ENCODE peak calls at places on chromosomes 13 and 19, in eight cellular contexts. G is IMR-90, F is GM12878, R is body of pancreas, H is gastrocnemius medialis, M is lower leg skin, E is ovary, K is A549. Q is an unnamed sample.

GRCh38 chr13:41145136-41145908 is 12.7 kb upstream of the KBTBD6 start:
- DNase-seq in G (peak; percentile 74), F (no peak), R (no peak), H (no peak), M (no peak), E (no peak), K (no peak), Q (no peak)

GRCh38 chr13:20431080-20431479 is 94.6 kb downstream of the CRYL1 start:
- DNase-seq in G (no peak), F (no peak), R (no peak), H (no peak), M (no peak), E (no peak), K (no peak), Q (peak; percentile 50)

GRCh38 chr19:48501961-48502719 is 9.5 kb downstream of the LMTK3 start:
- DNase-seq in G (no peak), F (peak; percentile 59), R (peak; percentile 99), H (no peak), M (no peak), E (peak; percentile 44), K (peak; percentile 88), Q (peak; percentile 21)

GRCh38 chr13:92804346-92804745 is 422.3 kb upstream of the GPC6 start:
- DNase-seq in G (peak; percentile 64), F (no peak), R (no peak), H (no peak), M (no peak), E (no peak), K (no peak), Q (no peak)

GRCh38 chr13:111402441-111402840 is 82.0 kb downstream of the TEX29 start:
- DNase-seq in G (no peak), F (no peak), R (no peak), H (no peak), M (no peak), E (no peak), K (no peak), Q (no peak)

GRCh38 chr19:16143399-16144215 is at the start of gene HSH2D:
- DNase-seq in G (no peak), F (peak; percentile 90), R (peak; percentile 96), H (no peak), M (peak; percentile 89), E (no peak), K (no peak), Q (no peak)

GRCh38 chr19:48683349-48683748 is 10.5 kb upstream of the NTN5 start:
- DNase-seq in G (peak; percentile 19), F (no peak), R (peak; percentile 25), H (peak; percentile 20), M (no peak), E (no peak), K (no peak), Q (peak; percentile 57)

GRCh38 chr19:4583961-4584669 is 24.6 kb upstream of the SEMA6B start:
- DNase-seq in G (no peak), F (no peak), R (no peak), H (no peak), M (no peak), E (no peak), K (no peak), Q (no peak)

GRCh38 chr19:31118292-31118925 is 230.8 kb downstream of the TSHZ3 start:
- DNase-seq in G (no peak), F (no peak), R (peak; percentile 14), H (peak; percentile 4), M (peak; percentile 81), E (no peak), K (no peak), Q (no peak)

GRCh38 chr19:4581381-4582111 is 22.1 kb upstream of the SEMA6B start:
- DNase-seq in G (no peak), F (no peak), R (no peak), H (no peak), M (no peak), E (no peak), K (no peak), Q (no peak)

GRCh38 chr13:48644951-48645350 is 8.8 kb upstream of the CYSLTR2 start:
- DNase-seq in G (no peak), F (no peak), R (no peak), H (no peak), M (no peak), E (no peak), K (no peak), Q (no peak)

GRCh38 chr19:35555301-35556005 is 8.0 kb downstream of the ATP4A start:
- DNase-seq in G (peak; percentile 35), F (no peak), R (no peak), H (no peak), M (no peak), E (no peak), K (peak; percentile 95), Q (no peak)

GRCh38 chr13:30156826-30157615 is 150.3 kb downstream of the KATNAL1 start:
- DNase-seq in G (no peak), F (no peak), R (no peak), H (no peak), M (no peak), E (no peak), K (no peak), Q (no peak)

GRCh38 chr13:111398196-111398595 is 77.8 kb downstream of the TEX29 start:
- DNase-seq in G (no peak), F (no peak), R (no peak), H (no peak), M (peak; percentile 61), E (no peak), K (no peak), Q (no peak)

GRCh38 chr19:10686661-10687517 is 14.3 kb upstream of the QTRT1 start:
- DNase-seq in G (peak; percentile 28), F (no peak), R (no peak), H (no peak), M (no peak), E (no peak), K (no peak), Q (no peak)

GRCh38 chr13:28477709-28477973 is 17.3 kb downstream of the FLT1 start:
- DNase-seq in G (no peak), F (no peak), R (no peak), H (no peak), M (no peak), E (no peak), K (no peak), Q (no peak)

GRCh38 chr13:86559915-86560314 is 760.7 kb upstream of the SLITRK6 start:
- DNase-seq in G (no peak), F (no peak), R (no peak), H (no peak), M (no peak), E (no peak), K (no peak), Q (no peak)

GRCh38 chr19:31113250-31113685 is 236.0 kb downstream of the TSHZ3 start:
- DNase-seq in G (peak; percentile 39), F (no peak), R (no peak), H (no peak), M (peak; percentile 10), E (no peak), K (no peak), Q (no peak)

GRCh38 chr19:9362905-9363304 is at the start of gene ZNF177:
- DNase-seq in G (no peak), F (no peak), R (no peak), H (no peak), M (no peak), E (no peak), K (no peak), Q (no peak)

GRCh38 chr19:53467503-53468262 is at the start of gene ZNF813:
- DNase-seq in G (peak; percentile 76), F (peak; percentile 64), R (peak; percentile 96), H (peak; percentile 83), M (peak; percentile 99), E (peak; percentile 97), K (peak; percentile 31), Q (peak; percentile 97)
- TF ChIP-seq POLR2A in G (peak; percentile 34), F (peak; percentile 80), R (peak; percentile 51), H (no peak), M (no peak), E (peak; percentile 39), K (peak; percentile 10), Q (peak; percentile 44)

GRCh38 chr19:7101498-7102253 is 32.2 kb downstream of the ZNF557 start:
- DNase-seq in G (no peak), F (no peak), R (no peak), H (no peak), M (no peak), E (no peak), K (no peak), Q (no peak)

GRCh38 chr19:7099597-7099921 is 30.1 kb downstream of the ZNF557 start:
- DNase-seq in G (no peak), F (no peak), R (no peak), H (no peak), M (no peak), E (no peak), K (no peak), Q (no peak)

GRCh38 chr19:7104783-7105447 is 35.4 kb downstream of the ZNF557 start:
- DNase-seq in G (no peak), F (peak; percentile 40), R (peak; percentile 64), H (no peak), M (no peak), E (no peak), K (no peak), Q (no peak)

GRCh38 chr19:7098096-7098495 is 28.6 kb downstream of the ZNF557 start:
- DNase-seq in G (no peak), F (no peak), R (no peak), H (no peak), M (peak; percentile 59), E (no peak), K (no peak), Q (no peak)

GRCh38 chr19:7098701-7099596 is 29.4 kb downstream of the ZNF557 start:
- DNase-seq in G (peak; percentile 87), F (peak; percentile 84), R (peak; percentile 94), H (peak; percentile 84), M (peak; percentile 98), E (peak; percentile 96), K (peak; percentile 70), Q (peak; percentile 91)
- TF ChIP-seq POLR2A in G (peak; percentile 53), F (peak; percentile 90), R (peak; percentile 69), H (no peak), M (no peak), E (peak; percentile 37), K (peak; percentile 51), Q (no peak)

GRCh38 chr13:96082640-96083039 is 7.3 kb upstream of the HS6ST3 start:
- DNase-seq in G (no peak), F (no peak), R (no peak), H (no peak), M (no peak), E (no peak), K (no peak), Q (no peak)

GRCh38 chr13:96089749-96090239 is at the start of gene HS6ST3:
- DNase-seq in G (no peak), F (no peak), R (peak; percentile 85), H (no peak), M (peak; percentile 84), E (peak; percentile 12), K (peak; percentile 31), Q (peak; percentile 18)

GRCh38 chr13:96090240-96091101 is 564 bp downstream of the HS6ST3 start:
- DNase-seq in G (no peak), F (no peak), R (peak; percentile 9), H (no peak), M (peak; percentile 83), E (peak; percentile 18), K (no peak), Q (no peak)

GRCh38 chr13:96089139-96089538 is 768 bp upstream of the HS6ST3 start:
- DNase-seq in G (no peak), F (no peak), R (no peak), H (no peak), M (no peak), E (no peak), K (no peak), Q (no peak)

GRCh38 chr13:96086736-96087135 is 3.2 kb upstream of the HS6ST3 start:
- DNase-seq in G (no peak), F (no peak), R (no peak), H (no peak), M (no peak), E (no peak), K (no peak), Q (no peak)
- TF ChIP-seq POLR2A in G (no peak), F (no peak), R (no peak), H (no peak), M (no peak), E (no peak), K (no peak), Q (no peak)

GRCh38 chr13:108915634-108916497 is 286.5 kb downstream of the MYO16 start:
- DNase-seq in G (peak; percentile 88), F (peak; percentile 52), R (peak; percentile 95), H (peak; percentile 48), M (peak; percentile 95), E (peak; percentile 78), K (peak; percentile 67), Q (peak; percentile 90)
- TF ChIP-seq POLR2A in G (no peak), F (peak; percentile 38), R (peak; percentile 49), H (no peak), M (no peak), E (no peak), K (no peak), Q (no peak)

Q was measured in uterus.